ENCODE peak calls at places on chromosomes 3 and 15, in eight cellular contexts. One of them, this sample, is unnamed.

GRCh38 chr3:193795062-193795690 is 202.2 kb downstream of the OPA1 start:
- DNase-seq in nucleus accumbens: no peak
- DNase-seq in AML-193: no peak
- DNase-seq in kidney glomerular epithelial cell: no peak
- DNase-seq in GM13977: no peak
- DNase-seq in activated gamma-delta T cell treated with Interleukin-2 at 50 U/mL for 16 hours: no peak
- DNase-seq in EL: peak; percentile 6
- DNase-seq in naive thymus-derived CD4-positive, alpha-beta T cell: no peak
- DNase-seq in this sample: no peak

GRCh38 chr15:64379216-64379960 is 1.9 kb downstream of the PCLAF start:
- DNase-seq in EL: peak; percentile 41
- DNase-seq in kidney glomerular epithelial cell: no peak
- DNase-seq in GM13977: no peak
- DNase-seq in activated gamma-delta T cell treated with Interleukin-2 at 50 U/mL for 16 hours: no peak
- DNase-seq in AML-193: no peak
- DNase-seq in naive thymus-derived CD4-positive, alpha-beta T cell: no peak
- DNase-seq in nucleus accumbens: no peak
- DNase-seq in this sample: no peak

GRCh38 chr15:82231842-82232241 is 30.7 kb downstream of the EFL1 start:
- DNase-seq in GM13977: no peak
- DNase-seq in activated gamma-delta T cell treated with Interleukin-2 at 50 U/mL for 16 hours: no peak
- DNase-seq in nucleus accumbens: no peak
- DNase-seq in EL: no peak
- DNase-seq in kidney glomerular epithelial cell: no peak
- DNase-seq in naive thymus-derived CD4-positive, alpha-beta T cell: no peak
- DNase-seq in AML-193: no peak
- DNase-seq in this sample: no peak

GRCh38 chr3:4866841-4867240 is 112.4 kb upstream of the BHLHE40 start:
- DNase-seq in kidney glomerular epithelial cell: no peak
- DNase-seq in EL: no peak
- DNase-seq in naive thymus-derived CD4-positive, alpha-beta T cell: no peak
- DNase-seq in activated gamma-delta T cell treated with Interleukin-2 at 50 U/mL for 16 hours: no peak
- DNase-seq in nucleus accumbens: no peak
- DNase-seq in AML-193: no peak
- DNase-seq in GM13977: no peak
- DNase-seq in this sample: peak; percentile 69

GRCh38 chr3:84958495-84959469 is at the start of gene CADM2:
- DNase-seq in nucleus accumbens: peak; percentile 96
- DNase-seq in kidney glomerular epithelial cell: peak; percentile 79
- DNase-seq in EL: peak; percentile 4
- DNase-seq in activated gamma-delta T cell treated with Interleukin-2 at 50 U/mL for 16 hours: peak; percentile 37
- DNase-seq in naive thymus-derived CD4-positive, alpha-beta T cell: peak; percentile 53
- DNase-seq in AML-193: no peak
- DNase-seq in GM13977: peak; percentile 96
- DNase-seq in this sample: peak; percentile 7

GRCh38 chr15:57150066-57150865 is 226.0 kb upstream of the CGNL1 start:
- DNase-seq in GM13977: no peak
- DNase-seq in nucleus accumbens: no peak
- DNase-seq in EL: peak; percentile 55
- DNase-seq in naive thymus-derived CD4-positive, alpha-beta T cell: no peak
- DNase-seq in kidney glomerular epithelial cell: peak; percentile 85
- DNase-seq in AML-193: no peak
- DNase-seq in activated gamma-delta T cell treated with Interleukin-2 at 50 U/mL for 16 hours: no peak
- DNase-seq in this sample: no peak

GRCh38 chr15:64825081-64825430 is 391 bp downstream of the PIF1 start:
- DNase-seq in GM13977: no peak
- DNase-seq in activated gamma-delta T cell treated with Interleukin-2 at 50 U/mL for 16 hours: no peak
- DNase-seq in naive thymus-derived CD4-positive, alpha-beta T cell: no peak
- DNase-seq in AML-193: no peak
- DNase-seq in EL: no peak
- DNase-seq in kidney glomerular epithelial cell: peak; percentile 37
- DNase-seq in nucleus accumbens: no peak
- DNase-seq in this sample: no peak

GRCh38 chr15:80945605-80946004 is 44.0 kb downstream of the MESD start:
- DNase-seq in activated gamma-delta T cell treated with Interleukin-2 at 50 U/mL for 16 hours: no peak
- DNase-seq in GM13977: no peak
- DNase-seq in nucleus accumbens: no peak
- DNase-seq in AML-193: no peak
- DNase-seq in naive thymus-derived CD4-positive, alpha-beta T cell: no peak
- DNase-seq in EL: no peak
- DNase-seq in kidney glomerular epithelial cell: no peak
- DNase-seq in this sample: no peak

GRCh38 chr3:127997016-127997415 is 55.2 kb upstream of the SEC61A1 start:
- DNase-seq in activated gamma-delta T cell treated with Interleukin-2 at 50 U/mL for 16 hours: no peak
- DNase-seq in kidney glomerular epithelial cell: no peak
- DNase-seq in naive thymus-derived CD4-positive, alpha-beta T cell: no peak
- DNase-seq in nucleus accumbens: no peak
- DNase-seq in AML-193: no peak
- DNase-seq in GM13977: no peak
- DNase-seq in EL: no peak
- DNase-seq in this sample: no peak

GRCh38 chr15:67096536-67097294 is 31.3 kb downstream of the SMAD3 start:
- DNase-seq in kidney glomerular epithelial cell: no peak
- DNase-seq in AML-193: no peak
- DNase-seq in GM13977: no peak
- DNase-seq in naive thymus-derived CD4-positive, alpha-beta T cell: no peak
- DNase-seq in EL: peak; percentile 70
- DNase-seq in activated gamma-delta T cell treated with Interleukin-2 at 50 U/mL for 16 hours: no peak
- DNase-seq in nucleus accumbens: no peak
- DNase-seq in this sample: no peak

GRCh38 chr3:12810963-12811362 is 14.5 kb downstream of the CAND2 start:
- DNase-seq in activated gamma-delta T cell treated with Interleukin-2 at 50 U/mL for 16 hours: no peak
- DNase-seq in GM13977: no peak
- DNase-seq in AML-193: no peak
- DNase-seq in kidney glomerular epithelial cell: no peak
- DNase-seq in naive thymus-derived CD4-positive, alpha-beta T cell: no peak
- DNase-seq in EL: no peak
- DNase-seq in nucleus accumbens: no peak
- DNase-seq in this sample: no peak

GRCh38 chr15:64883997-64884511 is 27.6 kb upstream of the ANKDD1A start:
- DNase-seq in EL: peak; percentile 95
- DNase-seq in nucleus accumbens: no peak
- DNase-seq in naive thymus-derived CD4-positive, alpha-beta T cell: peak; percentile 62
- DNase-seq in kidney glomerular epithelial cell: peak; percentile 56
- DNase-seq in activated gamma-delta T cell treated with Interleukin-2 at 50 U/mL for 16 hours: peak; percentile 75
- DNase-seq in AML-193: no peak
- DNase-seq in GM13977: peak; percentile 65
- DNase-seq in this sample: peak; percentile 75

GRCh38 chr15:70197318-70197944 is 99.7 kb upstream of the TLE3 start:
- DNase-seq in GM13977: no peak
- DNase-seq in naive thymus-derived CD4-positive, alpha-beta T cell: no peak
- DNase-seq in activated gamma-delta T cell treated with Interleukin-2 at 50 U/mL for 16 hours: no peak
- DNase-seq in AML-193: no peak
- DNase-seq in nucleus accumbens: no peak
- DNase-seq in EL: no peak
- DNase-seq in kidney glomerular epithelial cell: no peak
- DNase-seq in this sample: no peak

GRCh38 chr3:163056874-163057497 is 1560.4 kb downstream of the OTOL1 start:
- DNase-seq in kidney glomerular epithelial cell: no peak
- DNase-seq in activated gamma-delta T cell treated with Interleukin-2 at 50 U/mL for 16 hours: no peak
- DNase-seq in GM13977: peak; percentile 41
- DNase-seq in AML-193: peak; percentile 38
- DNase-seq in EL: peak; percentile 54
- DNase-seq in nucleus accumbens: no peak
- DNase-seq in naive thymus-derived CD4-positive, alpha-beta T cell: no peak
- DNase-seq in this sample: no peak

GRCh38 chr3:77053769-77054168 is 13.9 kb downstream of the ROBO2 start:
- DNase-seq in naive thymus-derived CD4-positive, alpha-beta T cell: no peak
- DNase-seq in nucleus accumbens: no peak
- DNase-seq in GM13977: no peak
- DNase-seq in activated gamma-delta T cell treated with Interleukin-2 at 50 U/mL for 16 hours: no peak
- DNase-seq in EL: no peak
- DNase-seq in kidney glomerular epithelial cell: no peak
- DNase-seq in AML-193: no peak
- DNase-seq in this sample: no peak

GRCh38 chr3:49719214-49719884 is at the start of gene AMIGO3:
- DNase-seq in GM13977: peak; percentile 97
- DNase-seq in activated gamma-delta T cell treated with Interleukin-2 at 50 U/mL for 16 hours: peak; percentile 91
- DNase-seq in naive thymus-derived CD4-positive, alpha-beta T cell: peak; percentile 91
- DNase-seq in AML-193: peak; percentile 97
- DNase-seq in nucleus accumbens: peak; percentile 82
- DNase-seq in EL: peak; percentile 95
- DNase-seq in kidney glomerular epithelial cell: peak; percentile 86
- DNase-seq in this sample: peak; percentile 89

GRCh38 chr3:101886626-101887025 is 37.3 kb downstream of the NFKBIZ start:
- DNase-seq in naive thymus-derived CD4-positive, alpha-beta T cell: no peak
- DNase-seq in activated gamma-delta T cell treated with Interleukin-2 at 50 U/mL for 16 hours: no peak
- DNase-seq in AML-193: no peak
- DNase-seq in EL: no peak
- DNase-seq in GM13977: no peak
- DNase-seq in kidney glomerular epithelial cell: no peak
- DNase-seq in nucleus accumbens: no peak
- DNase-seq in this sample: no peak

GRCh38 chr3:48405971-48406370 is 23.9 kb downstream of the PLXNB1 start:
- DNase-seq in AML-193: no peak
- DNase-seq in kidney glomerular epithelial cell: no peak
- DNase-seq in nucleus accumbens: no peak
- DNase-seq in naive thymus-derived CD4-positive, alpha-beta T cell: no peak
- DNase-seq in activated gamma-delta T cell treated with Interleukin-2 at 50 U/mL for 16 hours: no peak
- DNase-seq in GM13977: peak; percentile 7
- DNase-seq in EL: no peak
- DNase-seq in this sample: no peak

GRCh38 chr3:13301295-13301987 is 118.7 kb downstream of the NUP210 start:
- DNase-seq in AML-193: peak; percentile 89
- DNase-seq in nucleus accumbens: no peak
- DNase-seq in GM13977: peak; percentile 65
- DNase-seq in EL: peak; percentile 67
- DNase-seq in kidney glomerular epithelial cell: no peak
- DNase-seq in naive thymus-derived CD4-positive, alpha-beta T cell: no peak
- DNase-seq in activated gamma-delta T cell treated with Interleukin-2 at 50 U/mL for 16 hours: no peak
- DNase-seq in this sample: no peak

GRCh38 chr3:112042842-112043280 is 8.3 kb downstream of the TMPRSS7 start:
- DNase-seq in GM13977: no peak
- DNase-seq in naive thymus-derived CD4-positive, alpha-beta T cell: no peak
- DNase-seq in EL: no peak
- DNase-seq in activated gamma-delta T cell treated with Interleukin-2 at 50 U/mL for 16 hours: no peak
- DNase-seq in nucleus accumbens: no peak
- DNase-seq in AML-193: no peak
- DNase-seq in kidney glomerular epithelial cell: peak; percentile 36
- DNase-seq in this sample: no peak

GRCh38 chr3:72191211-72191960 is 406.4 kb upstream of the PROK2 start:
- DNase-seq in AML-193: peak; percentile 9
- DNase-seq in activated gamma-delta T cell treated with Interleukin-2 at 50 U/mL for 16 hours: no peak
- DNase-seq in kidney glomerular epithelial cell: no peak
- DNase-seq in GM13977: no peak
- DNase-seq in naive thymus-derived CD4-positive, alpha-beta T cell: no peak
- DNase-seq in nucleus accumbens: no peak
- DNase-seq in EL: no peak
- DNase-seq in this sample: no peak

GRCh38 chr15:31845791-31846190 is 184.5 kb upstream of the CHRNA7 start:
- DNase-seq in nucleus accumbens: no peak
- DNase-seq in naive thymus-derived CD4-positive, alpha-beta T cell: no peak
- DNase-seq in activated gamma-delta T cell treated with Interleukin-2 at 50 U/mL for 16 hours: no peak
- DNase-seq in GM13977: no peak
- DNase-seq in AML-193: no peak
- DNase-seq in EL: no peak
- DNase-seq in kidney glomerular epithelial cell: no peak
- DNase-seq in this sample: no peak

GRCh38 chr3:47688488-47688887 is 93.2 kb downstream of the SMARCC1 start:
- DNase-seq in EL: no peak
- DNase-seq in kidney glomerular epithelial cell: no peak
- DNase-seq in GM13977: no peak
- DNase-seq in naive thymus-derived CD4-positive, alpha-beta T cell: no peak
- DNase-seq in AML-193: no peak
- DNase-seq in activated gamma-delta T cell treated with Interleukin-2 at 50 U/mL for 16 hours: no peak
- DNase-seq in nucleus accumbens: no peak
- DNase-seq in this sample: no peak

GRCh38 chr3:13770390-13771169 is 109.3 kb downstream of the WNT7A start:
- DNase-seq in activated gamma-delta T cell treated with Interleukin-2 at 50 U/mL for 16 hours: no peak
- DNase-seq in kidney glomerular epithelial cell: no peak
- DNase-seq in AML-193: no peak
- DNase-seq in naive thymus-derived CD4-positive, alpha-beta T cell: no peak
- DNase-seq in GM13977: no peak
- DNase-seq in EL: peak; percentile 6
- DNase-seq in nucleus accumbens: no peak
- DNase-seq in this sample: no peak

GRCh38 chr3:71217640-71218222 is 365.8 kb downstream of the FOXP1 start:
- DNase-seq in AML-193: no peak
- DNase-seq in EL: no peak
- DNase-seq in kidney glomerular epithelial cell: no peak
- DNase-seq in GM13977: no peak
- DNase-seq in activated gamma-delta T cell treated with Interleukin-2 at 50 U/mL for 16 hours: no peak
- DNase-seq in naive thymus-derived CD4-positive, alpha-beta T cell: no peak
- DNase-seq in nucleus accumbens: no peak
- DNase-seq in this sample: no peak

GRCh38 chr15:70240082-70240481 is 142.4 kb upstream of the TLE3 start:
- DNase-seq in EL: no peak
- DNase-seq in activated gamma-delta T cell treated with Interleukin-2 at 50 U/mL for 16 hours: no peak
- DNase-seq in nucleus accumbens: no peak
- DNase-seq in AML-193: no peak
- DNase-seq in kidney glomerular epithelial cell: no peak
- DNase-seq in naive thymus-derived CD4-positive, alpha-beta T cell: no peak
- DNase-seq in GM13977: peak; percentile 71
- DNase-seq in this sample: no peak

GRCh38 chr3:47283193-47283537 is 421 bp downstream of the KLHL18 start:
- DNase-seq in EL: peak; percentile 19
- DNase-seq in activated gamma-delta T cell treated with Interleukin-2 at 50 U/mL for 16 hours: no peak
- DNase-seq in GM13977: no peak
- DNase-seq in AML-193: no peak
- DNase-seq in naive thymus-derived CD4-positive, alpha-beta T cell: no peak
- DNase-seq in kidney glomerular epithelial cell: peak; percentile 13
- DNase-seq in nucleus accumbens: no peak
- DNase-seq in this sample: no peak

GRCh38 chr3:86960551-86960950 is 30.4 kb downstream of the VGLL3 start:
- DNase-seq in EL: peak; percentile 49
- DNase-seq in activated gamma-delta T cell treated with Interleukin-2 at 50 U/mL for 16 hours: no peak
- DNase-seq in nucleus accumbens: no peak
- DNase-seq in AML-193: no peak
- DNase-seq in kidney glomerular epithelial cell: no peak
- DNase-seq in naive thymus-derived CD4-positive, alpha-beta T cell: no peak
- DNase-seq in GM13977: no peak
- DNase-seq in this sample: no peak

GRCh38 chr3:23461069-23461468 is 257.9 kb downstream of the UBE2E2 start:
- DNase-seq in AML-193: no peak
- DNase-seq in nucleus accumbens: no peak
- DNase-seq in GM13977: no peak
- DNase-seq in EL: peak; percentile 11
- DNase-seq in naive thymus-derived CD4-positive, alpha-beta T cell: no peak
- DNase-seq in activated gamma-delta T cell treated with Interleukin-2 at 50 U/mL for 16 hours: no peak
- DNase-seq in kidney glomerular epithelial cell: no peak
- DNase-seq in this sample: no peak